ENCODE peak calls at places on chromosomes 5 and 9, in eight cellular contexts. C is cardiac fibroblast, X is fibroblast of pulmonary artery, G is NB4, A is ovary, T is ascending aorta, M is cardiac muscle cell, V is fibroblast of the aortic adventitia. U is an unnamed sample.
A peak's percentile ranks its signal among the peaks of the same experiment; 100 is the strongest.

GRCh38 chr9:80664327-80665210 is 1024.8 kb downstream of the TLE1 start:
- DNase-seq in X (peak; percentile 2), T (no peak), V (no peak), G (peak; percentile 47), M (no peak), A (no peak), C (no peak), U (no peak)

GRCh38 chr9:128694344-128694743 is 5.3 kb downstream of the SET start:
- DNase-seq in M (no peak), X (no peak), C (no peak), T (no peak), V (no peak), G (no peak), A (no peak), U (no peak)

GRCh38 chr9:117768740-117769400 is 64.7 kb downstream of the TLR4 start:
- DNase-seq in C (no peak), G (no peak), X (peak; percentile 14), M (no peak), T (no peak), V (no peak), A (no peak), U (peak; percentile 5)

GRCh38 chr5:87020099-87020934 is 247.4 kb upstream of the RASA1 start:
- DNase-seq in T (peak; percentile 73), G (peak; percentile 31), C (peak; percentile 35), X (peak; percentile 26), M (peak; percentile 41), V (peak; percentile 12), A (no peak), U (peak; percentile 26)

GRCh38 chr9:137191245-137191644 is 2.8 kb downstream of the SSNA1 start:
- DNase-seq in A (no peak), G (no peak), M (no peak), C (no peak), T (no peak), V (no peak), X (no peak), U (no peak)

GRCh38 chr9:88988796-88989641 is 2.2 kb upstream of the S1PR3 start:
- DNase-seq in X (peak; percentile 79), G (peak; percentile 92), V (peak; percentile 63), A (no peak), T (peak; percentile 57), M (no peak), C (peak; percentile 73), U (peak; percentile 79)

GRCh38 chr9:114603183-114603582 is 7.9 kb upstream of the TMEM268 start:
- DNase-seq in G (no peak), M (no peak), X (no peak), T (no peak), C (no peak), V (no peak), A (no peak), U (peak; percentile 22)

GRCh38 chr9:121144482-121144881 is 57.2 kb downstream of the RAB14 start:
- DNase-seq in A (no peak), V (no peak), M (no peak), G (no peak), C (no peak), X (no peak), T (no peak), U (no peak)

GRCh38 chr5:78472469-78473106 is 112.2 kb downstream of the SCAMP1 start:
- DNase-seq in C (peak; percentile 48), T (no peak), M (no peak), A (no peak), G (no peak), V (peak; percentile 38), X (peak; percentile 69), U (peak; percentile 60)

GRCh38 chr5:62460578-62460983 is 48.0 kb downstream of the IPO11 start:
- DNase-seq in C (peak; percentile 79), G (peak; percentile 63), V (peak; percentile 76), M (peak; percentile 63), T (no peak), X (peak; percentile 80), A (no peak), U (peak; percentile 74)

GRCh38 chr9:137021574-137021978 is 6.5 kb downstream of the ABCA2 start:
- DNase-seq in C (no peak), A (no peak), M (no peak), T (no peak), X (no peak), V (no peak), G (no peak), U (no peak)

GRCh38 chr5:146366904-146367303 is 28.3 kb downstream of the POU4F3 start:
- DNase-seq in A (no peak), T (no peak), V (no peak), C (no peak), M (no peak), G (no peak), X (no peak), U (no peak)

GRCh38 chr5:72597456-72597948 is 90.3 kb upstream of the ZNF366 start:
- DNase-seq in M (peak; percentile 66), V (peak; percentile 94), C (peak; percentile 90), X (peak; percentile 93), G (no peak), A (no peak), T (no peak), U (peak; percentile 86)

GRCh38 chr5:14342306-14342705 is 199.2 kb downstream of the TRIO start:
- DNase-seq in G (peak; percentile 77), C (no peak), X (peak; percentile 30), M (no peak), V (peak; percentile 13), A (no peak), T (no peak), U (peak; percentile 39)

GRCh38 chr5:79236364-79236969 is 536 bp downstream of the JMY start:
- DNase-seq in C (peak; percentile 36), V (no peak), A (no peak), M (peak; percentile 73), X (peak; percentile 30), G (peak; percentile 63), T (peak; percentile 65), U (peak; percentile 68)

GRCh38 chr5:41871866-41872265 is 1.6 kb upstream of the OXCT1 start:
- DNase-seq in V (peak; percentile 88), M (no peak), A (no peak), C (peak; percentile 81), T (peak; percentile 87), G (no peak), X (peak; percentile 64), U (peak; percentile 74)

DNA sequence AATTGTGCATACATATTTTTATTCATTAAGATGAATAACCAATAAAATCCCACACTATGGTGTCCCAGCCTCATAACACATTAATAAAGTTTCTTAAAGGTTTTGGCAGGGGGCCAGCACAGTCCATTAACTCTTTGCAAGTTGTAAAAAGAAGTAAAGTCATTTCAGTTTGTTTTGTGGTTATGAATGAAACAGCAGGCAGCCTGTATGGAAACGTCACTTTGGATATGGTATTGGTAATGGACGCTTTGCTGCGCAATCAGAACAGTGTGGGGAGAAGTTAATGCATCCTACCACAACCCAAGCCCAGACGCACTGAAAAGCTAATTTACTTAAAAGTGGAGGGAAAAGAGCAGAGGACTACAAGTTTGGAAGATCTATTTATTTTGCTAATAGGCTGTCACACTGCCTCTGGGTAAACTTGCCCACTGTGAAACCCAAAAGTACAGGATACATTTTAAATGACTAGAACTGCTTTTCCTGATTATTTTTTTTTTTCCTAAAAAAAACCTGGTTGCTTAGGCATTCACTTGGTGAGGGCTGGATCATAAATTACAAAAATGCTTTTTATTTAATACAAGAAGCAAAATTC is 104.4 kb downstream of the NFIB start:
- DNase-seq in A (no peak), X (no peak), G (peak; percentile 12), T (no peak), M (no peak), C (no peak), V (no peak), U (no peak)
- H3K4me3 ChIP-seq in A (no peak overlapping the region), X (no peak overlapping the region), G (no peak overlapping the region), T (no peak overlapping the region), M (no peak overlapping the region), C (no peak overlapping the region), V (no peak overlapping the region), U (no peak overlapping the region)

GRCh38 chr5:11902304-11902703 is 1.9 kb downstream of the CTNND2 start:
- DNase-seq in M (no peak), T (no peak), V (no peak), X (no peak), G (no peak), C (no peak), A (no peak), U (no peak)

GRCh38 chr5:11903614-11904269 is 504 bp downstream of the CTNND2 start:
- DNase-seq in A (peak; percentile 15), V (no peak), X (no peak), M (peak; percentile 83), G (no peak), T (no peak), C (no peak), U (peak; percentile 22)

GRCh38 chr5:11903121-11903613 is 1.1 kb downstream of the CTNND2 start:
- DNase-seq in T (no peak), V (no peak), C (no peak), G (no peak), X (no peak), A (peak; percentile 9), M (peak; percentile 67), U (no peak)

GRCh38 chr5:11905209-11905608 is 963 bp upstream of the CTNND2 start:
- DNase-seq in G (no peak), X (no peak), A (no peak), T (no peak), M (no peak), V (no peak), C (no peak), U (no peak)

GRCh38 chr5:11904270-11904906 is at the start of gene CTNND2:
- DNase-seq in M (peak; percentile 87), X (no peak), A (peak; percentile 41), V (no peak), C (peak; percentile 2), T (no peak), G (no peak), U (peak; percentile 30)
- H3K4me3 ChIP-seq in M (peak within 1 kb of the TSS; percentile 80), X (no peak within 1 kb of the TSS), A (no peak within 1 kb of the TSS), V (no peak within 1 kb of the TSS), C (no peak within 1 kb of the TSS), T (peak within 1 kb of the TSS; percentile 46), G (no peak within 1 kb of the TSS), U (peak within 1 kb of the TSS; percentile 22)

DNA sequence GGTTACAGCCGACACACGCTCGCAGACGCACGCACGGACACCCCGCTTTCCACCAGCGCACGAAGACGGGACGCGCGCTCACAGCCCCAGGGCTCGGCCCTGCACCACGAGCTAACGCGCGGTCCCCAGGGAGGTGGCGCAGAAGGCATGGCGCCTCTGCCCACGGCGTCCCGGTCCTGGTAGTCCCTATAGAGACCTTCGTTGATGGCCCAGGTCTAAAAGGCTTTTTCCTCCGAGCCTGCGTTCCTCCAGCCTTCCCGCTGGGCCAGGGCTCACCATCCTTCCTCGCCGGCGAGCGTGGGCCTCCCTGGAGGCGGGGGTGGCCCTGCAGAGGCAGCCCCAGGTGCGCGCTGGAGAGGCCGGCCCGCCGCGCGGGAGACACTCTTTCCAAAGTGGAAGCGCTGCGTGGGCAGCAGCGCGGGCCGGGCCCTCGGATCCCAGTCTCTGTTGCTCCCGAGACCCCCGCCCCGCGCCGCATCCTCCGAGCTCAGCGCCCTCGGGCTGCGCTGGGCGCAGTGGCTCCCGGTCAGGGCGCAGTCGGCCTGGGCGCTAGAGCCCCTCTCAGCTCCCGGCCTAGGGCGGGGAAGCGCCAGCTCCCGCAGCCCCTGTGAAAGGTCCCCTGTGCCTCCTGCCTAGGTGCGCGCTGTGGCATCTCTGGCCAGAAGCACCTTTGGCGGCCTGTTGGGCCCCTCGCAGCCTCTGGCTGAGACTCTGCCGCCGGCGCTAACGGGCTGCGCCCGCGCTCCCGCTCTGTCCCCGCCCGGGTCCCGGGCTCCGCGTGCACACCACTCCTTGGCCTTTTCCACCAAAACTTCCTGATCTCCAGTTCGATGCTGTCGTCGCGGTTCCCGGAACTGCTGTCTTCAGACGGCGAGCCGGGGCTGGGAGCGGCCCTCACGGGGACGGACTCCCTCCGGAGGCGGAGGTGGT is 31.9 kb upstream of the FANCC start:
- DNase-seq in V (no peak), X (no peak), G (no peak), C (no peak), T (no peak), M (peak; percentile 9), A (no peak), U (peak; percentile 16)
- H3K4me3 ChIP-seq in V (peak overlapping the region; percentile 28), X (no peak overlapping the region), G (no peak overlapping the region), C (peak overlapping the region; percentile 14), T (peak overlapping the region; percentile 41), M (peak overlapping the region; percentile 22), A (no peak overlapping the region), U (peak overlapping the region; percentile 29)

GRCh38 chr5:2914991-2915484 is 163.6 kb upstream of the IRX2 start:
- DNase-seq in A (no peak), T (no peak), X (no peak), G (no peak), C (no peak), M (no peak), V (no peak), U (no peak)
- H3K4me3 ChIP-seq in A (no peak overlapping the region), T (no peak overlapping the region), X (no peak overlapping the region), G (no peak overlapping the region), C (no peak overlapping the region), M (no peak overlapping the region), V (no peak overlapping the region), U (no peak overlapping the region)